ENCODE peak calls at places on chromosomes 7 and 10, in eight cellular contexts. L is fibroblast of pulmonary artery, H is Caco-2, D is endothelial cell, T is tibial artery, C is K562, B is mucosa of descending colon, F is brain microvascular endothelial cell. E is an unnamed sample.

GRCh38 chr7:140068033-140068432 is 5.3 kb upstream of the PARP12 start:
- DNase-seq in D (no peak), L (no peak), C (no peak), F (no peak), B (no peak), T (no peak), H (no peak), E (no peak)

GRCh38 chr10:79090134-79090803 is 21.5 kb downstream of the ZMIZ1 start:
- DNase-seq in D (no peak), T (no peak), F (no peak), L (peak), C (no peak), B (peak), H (no peak), E (no peak)

GRCh38 chr7:64887756-64888508 is 15.1 kb upstream of the ZNF273 start:
- DNase-seq in F (no peak), D (peak), L (no peak), T (no peak), B (peak), H (peak), C (peak), E (no peak)

GRCh38 chr10:7153750-7154149 is 257.1 kb downstream of the SFMBT2 start:
- DNase-seq in L (peak), F (no peak), D (no peak), H (no peak), B (no peak), T (no peak), C (no peak), E (no peak)

GRCh38 chr7:2199956-2200583 is 32.7 kb downstream of the MAD1L1 start:
- DNase-seq in H (no peak), C (no peak), F (no peak), D (no peak), L (no peak), B (no peak), T (peak), E (no peak)

GRCh38 chr10:79336739-79337138 is 10.5 kb upstream of the PPIF start:
- DNase-seq in C (no peak), D (no peak), T (no peak), H (no peak), L (no peak), F (no peak), B (no peak), E (no peak)

GRCh38 chr10:46555713-46556514 is 544 bp downstream of the GPRIN2 start:
- DNase-seq in D (peak), H (peak), F (no peak), B (peak), T (peak), C (no peak), L (no peak), E (no peak)

GRCh38 chr10:3400368-3400767 is 227.8 kb upstream of the PITRM1 start:
- DNase-seq in C (no peak), H (no peak), L (peak), B (no peak), D (no peak), T (no peak), F (peak), E (no peak)

GRCh38 chr7:119724041-119724792 is 548.8 kb upstream of the KCND2 start:
- DNase-seq in F (no peak), L (no peak), B (no peak), H (no peak), D (no peak), C (no peak), T (no peak), E (no peak)

GRCh38 chr10:32161586-32161985 is 105.4 kb upstream of the KIF5B start:
- DNase-seq in L (no peak), H (no peak), T (no peak), D (no peak), C (no peak), B (no peak), F (no peak), E (no peak)

GRCh38 chr7:47461161-47461560 is 120.8 kb downstream of the TNS3 start:
- DNase-seq in F (peak), T (peak), L (peak), H (no peak), B (peak), D (no peak), C (no peak), E (no peak)

GRCh38 chr10:127925471-127926207 is 18.7 kb downstream of the PTPRE start:
- DNase-seq in B (no peak), D (no peak), L (no peak), F (no peak), C (no peak), T (no peak), H (no peak), E (no peak)

GRCh38 chr10:128470302-128470962 is 344.2 kb upstream of the MKI67 start:
- DNase-seq in B (no peak), C (no peak), T (no peak), L (no peak), H (no peak), F (no peak), D (no peak), E (no peak)

GRCh38 chr7:143974457-143974856 is 19.8 kb downstream of the OR2F1 start:
- DNase-seq in B (no peak), C (no peak), F (no peak), H (peak), T (no peak), L (no peak), D (no peak), E (no peak)

GRCh38 chr10:58554316-58554715 is 41.6 kb downstream of the BICC1 start:
- DNase-seq in L (no peak), B (no peak), H (no peak), T (no peak), C (no peak), D (no peak), F (no peak), E (no peak)

GRCh38 chr10:91410638-91411367 is 659 bp downstream of the HECTD2 start:
- DNase-seq in B (no peak), T (no peak), C (peak), F (peak), D (no peak), L (peak), H (no peak), E (no peak)

GRCh38 chr10:67697646-67698245 is 1.8 kb upstream of the CTNNA3 start:
- DNase-seq in C (peak), F (peak), T (no peak), H (peak), B (no peak), L (peak), D (peak), E (no peak)

GRCh38 chr7:150476819-150477631 is 26.6 kb downstream of the GIMAP8 start:
- DNase-seq in F (no peak), C (peak), D (no peak), H (no peak), T (no peak), L (no peak), B (no peak), E (no peak)

GRCh38 chr7:27873981-27874957 is 134.3 kb downstream of the TAX1BP1 start:
- DNase-seq in C (no peak), L (peak), D (no peak), H (no peak), F (peak), T (peak), B (peak), E (no peak)

GRCh38 chr10:28737096-28737495 is 59.8 kb downstream of the BAMBI start:
- DNase-seq in T (no peak), L (no peak), B (no peak), D (no peak), F (no peak), C (no peak), H (no peak), E (no peak)

GRCh38 chr10:28734940-28735759 is 57.8 kb downstream of the BAMBI start:
- DNase-seq in C (peak), B (no peak), T (no peak), H (peak), F (peak), D (no peak), L (peak), E (no peak)

GRCh38 chr10:28733245-28733644 is 55.9 kb downstream of the BAMBI start:
- DNase-seq in L (no peak), D (no peak), H (no peak), C (no peak), F (no peak), B (no peak), T (no peak), E (no peak)

GRCh38 chr10:28733647-28734046 is 56.3 kb downstream of the BAMBI start:
- DNase-seq in T (no peak), D (no peak), F (no peak), C (no peak), B (no peak), H (no peak), L (no peak), E (no peak)

DNA sequence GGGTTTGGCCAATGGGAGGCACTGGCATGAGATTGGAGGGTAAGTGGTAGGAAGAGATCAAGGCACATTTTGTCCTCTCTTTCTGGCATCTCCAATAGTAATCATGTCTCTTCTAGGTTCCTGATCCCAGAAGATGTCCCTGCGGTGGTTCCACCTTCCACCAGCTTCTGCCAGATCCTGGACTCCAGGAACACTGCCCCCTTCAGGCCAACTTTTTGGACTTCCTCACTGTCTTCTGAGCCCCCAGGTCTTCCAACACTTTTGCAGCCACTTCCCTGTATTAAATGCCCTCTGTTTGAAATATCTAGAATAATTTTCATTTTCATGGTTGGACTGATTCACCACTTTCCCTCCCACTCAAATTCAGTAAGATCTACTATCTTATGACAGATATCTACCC is 60.9 kb downstream of the BAMBI start:
- DNase-seq in H (peak), C (peak), D (no peak), F (no peak), L (no peak), B (no peak), T (no peak), E (no peak)
- TF ChIP-seq CTCF in H (peak), C (peak), D (peak), F (peak), L (peak), B (no peak), T (no peak), E (no peak)

DNA sequence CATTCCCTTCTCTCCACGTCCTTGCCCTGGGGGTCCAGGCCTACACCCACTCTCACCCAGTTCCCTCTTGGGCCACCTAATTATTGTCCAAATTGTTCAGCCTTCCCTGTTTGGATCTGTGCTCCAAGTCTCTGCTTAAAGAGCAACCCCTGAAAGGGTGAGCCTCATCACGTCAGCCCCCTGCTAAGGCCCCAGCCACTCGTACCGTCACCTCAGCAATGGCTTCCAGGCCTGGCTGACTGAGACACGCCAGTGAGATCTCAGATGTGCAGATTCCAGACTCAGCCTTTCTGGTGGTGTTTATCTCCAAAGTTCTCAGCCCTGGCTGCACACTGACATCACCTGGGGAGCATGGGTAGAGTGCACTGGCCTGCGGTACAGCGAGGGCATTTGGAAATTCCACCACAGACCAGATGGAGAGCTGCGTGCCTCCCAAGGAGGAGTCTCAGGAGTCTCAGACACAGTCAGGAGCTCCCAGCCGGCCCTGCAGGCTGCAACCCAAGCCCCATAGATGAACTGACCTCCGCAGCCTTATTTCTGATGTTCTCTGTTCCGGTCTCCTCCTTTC is 87.5 kb downstream of the PRKAG2 start:
- DNase-seq in F (no peak), H (no peak), L (no peak), B (peak), C (no peak), T (no peak), D (no peak), E (no peak)
- TF ChIP-seq CTCF in F (no peak), H (no peak), L (no peak), B (no peak), C (no peak), T (no peak), D (no peak), E (no peak)

GRCh38 chr7:97021443-97022261 is 3.0 kb downstream of the DLX5 start:
- DNase-seq in F (no peak), B (no peak), D (no peak), L (no peak), T (no peak), C (no peak), H (no peak), E (no peak)
- TF ChIP-seq CTCF in F (no peak), B (no peak), D (no peak), L (no peak), T (no peak), C (no peak), H (no peak), E (no peak)

GRCh38 chr7:23072043-23072442 is 33.5 kb upstream of the KLHL7 start:
- DNase-seq in F (no peak), T (no peak), L (peak), C (peak), D (no peak), H (no peak), B (no peak), E (no peak)
- TF ChIP-seq CTCF in F (peak), T (no peak), L (peak), C (peak), D (no peak), H (peak), B (no peak), E (no peak)

DNA sequence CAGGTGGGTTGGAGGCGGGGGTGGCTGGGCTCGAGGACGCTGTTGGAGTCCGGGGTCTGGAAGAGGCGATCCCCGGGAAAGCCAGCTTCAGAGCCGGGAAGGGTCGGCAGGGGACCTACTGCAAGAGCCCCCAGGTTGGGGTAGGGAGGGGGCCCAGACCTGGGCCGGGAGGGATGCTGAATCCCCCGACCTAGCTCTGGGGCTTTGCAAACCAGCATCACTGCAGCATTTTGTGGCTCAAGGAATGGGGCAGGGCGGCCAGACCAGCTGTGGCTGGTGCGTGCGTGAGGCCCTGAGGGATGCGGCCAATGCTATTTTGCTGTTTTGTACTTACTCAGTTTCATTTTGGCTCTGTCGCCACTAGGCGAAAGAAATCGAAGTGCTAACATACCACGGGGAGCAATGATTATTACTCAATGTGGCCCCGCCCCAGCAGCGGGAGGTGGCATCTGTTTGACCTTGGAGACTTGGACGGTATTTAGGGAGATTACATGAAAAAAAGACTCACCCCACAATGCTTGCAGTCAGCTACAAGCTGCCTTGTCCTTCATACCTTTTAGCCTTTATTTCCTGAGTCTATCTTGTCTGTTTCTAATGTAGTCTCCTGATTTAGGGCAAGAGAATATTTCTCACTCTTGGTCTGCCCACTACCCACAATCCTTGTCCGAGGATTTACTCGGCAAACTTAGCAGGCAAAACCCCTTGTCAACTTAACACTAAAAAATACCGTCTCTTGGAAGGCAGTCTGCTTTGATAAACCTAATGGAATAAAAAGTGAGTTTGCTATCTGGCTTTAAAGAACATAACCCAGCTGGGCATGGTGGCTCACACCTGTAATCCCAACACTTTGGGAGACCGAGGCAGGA is 16.2 kb downstream of the HSPB1 start:
- DNase-seq in L (peak), H (peak), D (peak), B (peak), T (peak), F (peak), C (peak), E (peak)
- TF ChIP-seq CTCF in L (peak), H (peak), D (no peak), B (no peak), T (peak), F (peak), C (peak), E (peak)

GRCh38 chr10:72260588-72261322 is 13.0 kb upstream of the DDIT4 start:
- DNase-seq in C (peak), F (peak), D (peak), L (peak), H (peak), B (peak), T (peak), E (peak)
- TF ChIP-seq CTCF in C (peak), F (peak), D (no peak), L (peak), H (peak), B (no peak), T (no peak), E (no peak)

DNA sequence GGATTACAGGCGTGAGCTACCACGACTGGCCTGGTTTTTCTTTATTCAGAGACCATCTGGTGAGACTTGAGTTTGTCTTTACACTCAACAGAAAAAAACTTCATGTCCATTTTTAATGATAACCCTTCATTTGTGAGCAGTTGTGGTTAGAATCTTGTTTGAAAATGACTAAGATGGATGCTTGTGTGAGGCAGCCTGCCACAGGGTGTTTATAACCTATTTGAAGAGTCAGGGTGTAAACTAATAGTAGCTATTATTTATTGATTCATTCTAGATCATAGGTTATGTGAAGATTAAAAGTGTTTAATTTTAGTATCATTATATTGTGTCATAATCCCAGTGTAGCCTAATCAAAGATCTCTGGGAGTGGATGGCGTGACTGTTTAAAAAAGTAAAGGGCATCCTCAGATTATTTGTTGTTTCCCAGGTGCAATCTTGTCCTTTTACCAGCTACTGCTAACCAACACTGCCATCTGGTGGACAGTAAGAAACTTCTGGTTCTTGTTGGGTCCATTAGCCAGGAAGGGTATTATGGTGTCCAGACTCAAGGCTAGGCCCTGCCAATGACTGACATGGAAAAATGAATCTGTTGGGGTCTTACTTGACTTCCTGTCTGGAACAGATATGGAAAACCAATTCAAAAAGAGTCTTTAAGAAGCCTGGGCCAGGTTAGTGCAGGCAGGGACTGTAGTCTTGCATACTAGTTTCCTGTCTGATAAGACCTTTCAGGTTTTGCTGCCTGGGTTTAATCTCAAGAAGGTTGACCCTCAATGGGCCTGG is 24.9 kb downstream of the NRBF2 start:
- DNase-seq in D (peak), F (peak), T (no peak), L (peak), H (peak), C (peak), B (no peak), E (peak)
- TF ChIP-seq CTCF in D (peak), F (peak), T (peak), L (peak), H (peak), C (peak), B (peak), E (peak)

GRCh38 chr10:71912431-71912830 is 51.8 kb upstream of the CHST3 start:
- DNase-seq in T (peak), L (no peak), F (no peak), D (no peak), C (peak), B (no peak), H (no peak), E (no peak)
- TF ChIP-seq CTCF in T (no peak), L (peak), F (peak), D (no peak), C (peak), B (no peak), H (peak), E (no peak)